ENCODE peak calls at places on chromosomes 1 and 21, in nine cellular contexts. U is endodermal cell, V is dorsolateral prefrontal cortex, Q is thyroid gland, S is tibial artery, A is right lobe of liver, G is GM12878, R is sigmoid colon, X is PC-9. F is an unnamed sample.

GRCh38 chr1:235502601-235503332 is 1.5 kb downstream of the B3GALNT2 start:
- DNase-seq in Q (no peak), A (no peak), G (no peak), V (no peak), R (no peak), S (no peak), U (no peak), X (no peak), F (no peak)

GRCh38 chr1:47987601-47988000 is 9.6 kb downstream of the TRABD2B start:
- DNase-seq in G (no peak), U (no peak), S (no peak), A (no peak), X (no peak), V (no peak), Q (no peak), R (no peak), F (no peak)

GRCh38 chr1:168979303-168979702 is 127.2 kb upstream of the ATP1B1 start:
- DNase-seq in Q (no peak), S (no peak), U (no peak), G (no peak), V (no peak), R (no peak), X (no peak), A (no peak), F (no peak)

GRCh38 chr1:83779565-83779964 is 219.4 kb downstream of the TTLL7 start:
- DNase-seq in V (no peak), Q (no peak), G (no peak), S (no peak), R (no peak), U (no peak), X (no peak), A (no peak), F (no peak)

GRCh38 chr1:1122981-1123480 is 7.1 kb upstream of the C1orf159 start:
- DNase-seq in R (no peak), A (no peak), S (no peak), G (no peak), Q (no peak), X (no peak), U (peak; percentile 56), V (no peak), F (no peak)

GRCh38 chr1:203557390-203557789 is 63.4 kb downstream of the OPTC start:
- DNase-seq in R (peak; percentile 86), Q (no peak), G (no peak), S (peak; percentile 87), U (no peak), A (no peak), V (no peak), X (peak; percentile 44), F (no peak)

GRCh38 chr1:235011064-235011598 is 117.5 kb downstream of the TOMM20 start:
- DNase-seq in A (no peak), Q (no peak), G (peak; percentile 84), V (no peak), U (peak; percentile 38), S (no peak), X (no peak), R (no peak), F (no peak)

GRCh38 chr1:26317612-26318337 is at the start of gene CD52:
- DNase-seq in Q (no peak), G (peak; percentile 65), X (no peak), R (no peak), S (no peak), U (peak; percentile 82), V (no peak), A (no peak), F (no peak)

GRCh38 chr1:201376464-201377374 is 761 bp downstream of the TNNT2 start:
- DNase-seq in X (no peak), Q (no peak), S (no peak), V (no peak), A (no peak), R (no peak), U (peak; percentile 96), G (no peak), F (no peak)

GRCh38 chr1:192904438-192904895 is 95.6 kb downstream of the RGS2 start:
- DNase-seq in R (no peak), X (no peak), A (no peak), Q (no peak), G (no peak), S (peak; percentile 71), U (no peak), V (no peak), F (no peak)

GRCh38 chr1:2354511-2355407 is 36.6 kb downstream of the MORN1 start:
- DNase-seq in A (no peak), U (no peak), R (peak; percentile 43), G (no peak), V (no peak), Q (no peak), S (peak; percentile 44), X (no peak), F (no peak)

GRCh38 chr21:43743934-43744333 is 25.0 kb downstream of the PDXK start:
- DNase-seq in Q (no peak), V (no peak), A (no peak), S (no peak), G (no peak), U (no peak), X (no peak), R (no peak), F (no peak)

GRCh38 chr1:48109390-48110009 is 112.3 kb upstream of the TRABD2B start:
- DNase-seq in G (no peak), R (no peak), Q (peak; percentile 11), V (peak; percentile 17), U (peak; percentile 70), X (no peak), S (no peak), A (no peak), F (no peak)

GRCh38 chr1:212595787-212596714 is 12.5 kb upstream of the ATF3 start:
- DNase-seq in U (peak; percentile 71), S (no peak), X (peak; percentile 99), R (no peak), A (no peak), G (peak; percentile 90), V (no peak), Q (peak; percentile 34), F (peak; percentile 47)

GRCh38 chr1:167460836-167461235 is 57.5 kb downstream of the CD247 start:
- DNase-seq in A (no peak), V (peak; percentile 21), Q (no peak), S (no peak), G (no peak), R (peak; percentile 42), U (no peak), X (no peak), F (no peak)

GRCh38 chr1:18899363-18900049 is 2.8 kb downstream of the ALDH4A1 start:
- DNase-seq in Q (no peak), S (no peak), R (no peak), G (no peak), A (no peak), V (no peak), X (no peak), U (no peak), F (no peak)

GRCh38 chr1:200367841-200368534 is 41.8 kb downstream of the ZNF281 start:
- DNase-seq in A (no peak), G (no peak), X (no peak), R (no peak), S (no peak), V (no peak), U (peak; percentile 45), Q (no peak), F (no peak)

GRCh38 chr1:206635983-206636354 is 633 bp downstream of the DYRK3 start:
- DNase-seq in G (no peak), U (no peak), A (no peak), S (no peak), Q (no peak), R (no peak), X (no peak), V (no peak), F (no peak)
- H3K27ac ChIP-seq in G (peak overlapping the region; percentile 38), U (no peak overlapping the region), A (peak overlapping the region; percentile 80), S (peak overlapping the region; percentile 90), Q (no peak overlapping the region), R (peak overlapping the region; percentile 89), X (no peak overlapping the region), V (peak overlapping the region; percentile 63), F (peak overlapping the region; percentile 91)

DNA sequence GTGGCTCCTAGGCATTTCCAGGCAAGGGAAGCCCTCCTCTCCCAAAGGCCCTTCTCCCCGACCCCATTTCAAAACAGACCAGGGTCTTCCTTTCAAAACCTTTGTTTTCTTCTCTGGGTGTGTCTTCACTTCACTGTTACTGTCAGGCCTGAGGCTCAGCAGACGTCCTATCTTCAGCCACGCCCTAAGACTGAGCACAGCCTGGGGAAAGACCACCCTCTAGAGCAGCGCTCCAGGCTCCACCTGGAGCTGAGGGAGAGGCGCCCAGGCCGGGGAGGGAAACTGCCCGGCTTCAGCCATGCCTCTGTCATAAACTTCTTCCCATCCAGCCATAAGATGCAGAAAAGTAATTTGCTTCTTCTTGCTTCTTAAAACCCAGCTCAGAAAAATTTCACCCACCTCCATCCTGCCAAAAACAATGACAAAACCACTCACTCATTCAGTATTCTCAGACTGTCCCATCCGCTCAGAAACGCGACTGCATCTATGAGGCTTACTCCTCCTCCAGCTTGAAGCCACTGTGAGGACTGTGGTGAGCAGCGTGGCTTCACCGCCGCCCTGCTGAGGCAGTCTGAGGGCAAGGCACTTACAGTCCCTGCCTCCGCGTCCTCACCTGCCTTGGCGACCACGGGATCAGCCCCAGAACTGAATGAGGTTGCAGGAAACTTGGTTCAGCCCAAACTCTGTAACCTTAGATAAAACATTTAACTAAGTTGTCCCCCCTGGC is 36.1 kb downstream of the VN1R5 start:
- DNase-seq in U (peak; percentile 65), V (no peak), G (no peak), R (peak; percentile 36), Q (no peak), X (no peak), S (peak; percentile 45), A (no peak), F (no peak)
- H3K27ac ChIP-seq in U (no peak overlapping the region), V (no peak overlapping the region), G (no peak overlapping the region), R (no peak overlapping the region), Q (no peak overlapping the region), X (no peak overlapping the region), S (no peak overlapping the region), A (no peak overlapping the region), F (no peak overlapping the region)

DNA sequence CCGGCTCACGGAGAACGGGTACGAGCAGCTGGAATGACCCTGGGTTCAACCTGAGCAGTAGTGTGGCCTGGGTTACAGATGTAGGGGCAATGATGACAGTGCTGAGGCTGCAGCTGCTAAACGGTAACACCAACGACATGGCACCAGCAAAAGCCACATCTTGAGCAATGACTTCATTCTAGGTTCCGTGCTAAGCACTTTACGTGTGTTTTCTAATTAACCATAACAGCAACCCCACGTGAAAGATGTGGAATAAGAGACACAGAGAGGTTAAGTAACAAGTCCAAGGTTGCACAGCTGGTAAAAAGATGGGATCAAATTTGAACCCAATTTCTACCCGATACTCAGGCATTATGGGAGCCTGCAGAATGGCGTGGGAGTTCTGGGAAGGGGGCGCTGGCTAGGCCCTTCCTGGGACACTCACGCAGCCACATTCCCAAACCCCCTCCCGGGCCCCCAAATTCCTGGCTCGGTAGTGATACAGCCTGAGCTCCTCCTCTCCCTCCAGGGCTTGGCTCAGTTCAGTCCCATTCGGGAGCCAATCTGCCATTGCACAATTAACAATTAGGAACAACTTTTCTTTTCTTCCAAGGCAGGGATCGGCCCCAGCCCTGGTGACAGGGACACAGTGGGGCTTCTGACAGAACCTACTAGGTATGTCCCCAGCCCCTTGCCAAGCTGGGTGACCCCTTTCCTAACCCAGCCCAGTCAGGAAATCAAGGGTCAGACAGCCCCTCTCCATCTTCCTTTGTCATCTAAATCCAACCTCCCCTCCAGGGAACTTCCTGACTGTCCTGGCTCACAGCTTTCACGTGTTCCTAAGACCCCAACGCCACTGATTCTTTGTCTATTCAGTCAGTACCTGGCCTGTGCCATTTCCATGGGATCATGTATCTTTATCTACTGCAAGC is 23.9 kb upstream of the ECE1 start:
- DNase-seq in S (peak; percentile 87), R (peak; percentile 90), X (no peak), A (no peak), Q (no peak), U (peak; percentile 66), G (no peak), V (no peak), F (no peak)
- H3K27ac ChIP-seq in S (peak overlapping the region; percentile 95), R (peak overlapping the region; percentile 86), X (no peak overlapping the region), A (no peak overlapping the region), Q (no peak overlapping the region), U (peak overlapping the region; percentile 45), G (no peak overlapping the region), V (peak overlapping the region; percentile 77), F (no peak overlapping the region)

GRCh38 chr1:150056407-150056806 is 11.2 kb upstream of the VPS45 start:
- DNase-seq in R (no peak), V (no peak), Q (no peak), X (no peak), S (no peak), G (no peak), U (no peak), A (no peak), F (no peak)
- H3K27ac ChIP-seq in R (no peak overlapping the region), V (no peak overlapping the region), Q (no peak overlapping the region), X (no peak overlapping the region), S (no peak overlapping the region), G (no peak overlapping the region), U (no peak overlapping the region), A (no peak overlapping the region), F (no peak overlapping the region)